ENCODE peak calls at places on chromosome 16, in nine cellular contexts. One of them, this sample, is unnamed.

GRCh38 chr16:77877712-77878111 is 89.3 kb downstream of the VAT1L start:
- DNase-seq in breast epithelium: no peak
- DNase-seq in ovary: no peak
- DNase-seq in Peyer's patch: no peak
- DNase-seq in esophagus muscularis mucosa: no peak
- DNase-seq in body of pancreas: no peak
- DNase-seq in A549: peak; percentile 14
- DNase-seq in transverse colon: no peak
- DNase-seq in IMR-90: peak; percentile 97
- DNase-seq in this sample: no peak

GRCh38 chr16:25546781-25547180 is 145.0 kb upstream of the HS3ST4 start:
- DNase-seq in IMR-90: no peak
- DNase-seq in body of pancreas: no peak
- DNase-seq in ovary: no peak
- DNase-seq in transverse colon: no peak
- DNase-seq in A549: no peak
- DNase-seq in esophagus muscularis mucosa: no peak
- DNase-seq in breast epithelium: no peak
- DNase-seq in Peyer's patch: no peak
- DNase-seq in this sample: no peak

GRCh38 chr16:73016488-73016830 is 31.5 kb downstream of the ZFHX3 start:
- DNase-seq in esophagus muscularis mucosa: no peak
- DNase-seq in IMR-90: no peak
- DNase-seq in A549: peak; percentile 22
- DNase-seq in transverse colon: no peak
- DNase-seq in ovary: no peak
- DNase-seq in Peyer's patch: no peak
- DNase-seq in body of pancreas: no peak
- DNase-seq in breast epithelium: no peak
- DNase-seq in this sample: no peak

GRCh38 chr16:89156740-89157645 is 14.6 kb upstream of the CDH15 start:
- DNase-seq in breast epithelium: no peak
- DNase-seq in body of pancreas: no peak
- DNase-seq in ovary: no peak
- DNase-seq in esophagus muscularis mucosa: no peak
- DNase-seq in Peyer's patch: no peak
- DNase-seq in A549: no peak
- DNase-seq in transverse colon: no peak
- DNase-seq in IMR-90: no peak
- DNase-seq in this sample: no peak

GRCh38 chr16:89581861-89582563 is 6.5 kb downstream of the CPNE7 start:
- DNase-seq in IMR-90: peak; percentile 79
- DNase-seq in transverse colon: peak; percentile 43
- DNase-seq in body of pancreas: no peak
- DNase-seq in Peyer's patch: no peak
- DNase-seq in ovary: no peak
- DNase-seq in esophagus muscularis mucosa: no peak
- DNase-seq in A549: peak; percentile 43
- DNase-seq in breast epithelium: peak; percentile 68
- DNase-seq in this sample: peak; percentile 26

GRCh38 chr16:89401641-89402445 is 88.5 kb downstream of the ANKRD11 start:
- DNase-seq in IMR-90: no peak
- DNase-seq in A549: no peak
- DNase-seq in breast epithelium: no peak
- DNase-seq in ovary: no peak
- DNase-seq in body of pancreas: no peak
- DNase-seq in transverse colon: no peak
- DNase-seq in Peyer's patch: no peak
- DNase-seq in esophagus muscularis mucosa: no peak
- DNase-seq in this sample: no peak

GRCh38 chr16:10080031-10080772 is 102.0 kb downstream of the GRIN2A start:
- DNase-seq in Peyer's patch: no peak
- DNase-seq in body of pancreas: peak; percentile 51
- DNase-seq in transverse colon: no peak
- DNase-seq in IMR-90: no peak
- DNase-seq in esophagus muscularis mucosa: no peak
- DNase-seq in breast epithelium: peak; percentile 50
- DNase-seq in A549: no peak
- DNase-seq in ovary: no peak
- DNase-seq in this sample: no peak

GRCh38 chr16:68972720-68973119 is 129.4 kb downstream of the TANGO6 start:
- DNase-seq in Peyer's patch: peak; percentile 53
- DNase-seq in body of pancreas: no peak
- DNase-seq in A549: peak; percentile 71
- DNase-seq in ovary: no peak
- DNase-seq in transverse colon: peak; percentile 17
- DNase-seq in esophagus muscularis mucosa: no peak
- DNase-seq in breast epithelium: no peak
- DNase-seq in IMR-90: peak; percentile 70
- DNase-seq in this sample: no peak

GRCh38 chr16:72844225-72844920 is 203.6 kb downstream of the ZFHX3 start:
- DNase-seq in A549: no peak
- DNase-seq in IMR-90: no peak
- DNase-seq in body of pancreas: no peak
- DNase-seq in transverse colon: no peak
- DNase-seq in ovary: no peak
- DNase-seq in breast epithelium: no peak
- DNase-seq in Peyer's patch: no peak
- DNase-seq in esophagus muscularis mucosa: no peak
- DNase-seq in this sample: no peak

GRCh38 chr16:50887500-50887899 is 145.6 kb downstream of the CYLD start:
- DNase-seq in A549: no peak
- DNase-seq in IMR-90: no peak
- DNase-seq in transverse colon: no peak
- DNase-seq in body of pancreas: no peak
- DNase-seq in esophagus muscularis mucosa: peak; percentile 75
- DNase-seq in breast epithelium: no peak
- DNase-seq in ovary: no peak
- DNase-seq in Peyer's patch: no peak
- DNase-seq in this sample: no peak

GRCh38 chr16:85637061-85637807 is 24.1 kb downstream of the GSE1 start:
- DNase-seq in esophagus muscularis mucosa: no peak
- DNase-seq in ovary: no peak
- DNase-seq in Peyer's patch: no peak
- DNase-seq in breast epithelium: no peak
- DNase-seq in A549: no peak
- DNase-seq in body of pancreas: no peak
- DNase-seq in IMR-90: no peak
- DNase-seq in transverse colon: no peak
- DNase-seq in this sample: no peak
- TF ChIP-seq POLR2A in esophagus muscularis mucosa: no peak
- TF ChIP-seq POLR2A in ovary: no peak
- TF ChIP-seq POLR2A in Peyer's patch: no peak
- TF ChIP-seq POLR2A in breast epithelium: no peak
- TF ChIP-seq POLR2A in A549: no peak
- TF ChIP-seq POLR2A in body of pancreas: no peak
- TF ChIP-seq POLR2A in IMR-90: no peak
- TF ChIP-seq POLR2A in transverse colon: no peak
- TF ChIP-seq POLR2A in this sample: no peak

DNA sequence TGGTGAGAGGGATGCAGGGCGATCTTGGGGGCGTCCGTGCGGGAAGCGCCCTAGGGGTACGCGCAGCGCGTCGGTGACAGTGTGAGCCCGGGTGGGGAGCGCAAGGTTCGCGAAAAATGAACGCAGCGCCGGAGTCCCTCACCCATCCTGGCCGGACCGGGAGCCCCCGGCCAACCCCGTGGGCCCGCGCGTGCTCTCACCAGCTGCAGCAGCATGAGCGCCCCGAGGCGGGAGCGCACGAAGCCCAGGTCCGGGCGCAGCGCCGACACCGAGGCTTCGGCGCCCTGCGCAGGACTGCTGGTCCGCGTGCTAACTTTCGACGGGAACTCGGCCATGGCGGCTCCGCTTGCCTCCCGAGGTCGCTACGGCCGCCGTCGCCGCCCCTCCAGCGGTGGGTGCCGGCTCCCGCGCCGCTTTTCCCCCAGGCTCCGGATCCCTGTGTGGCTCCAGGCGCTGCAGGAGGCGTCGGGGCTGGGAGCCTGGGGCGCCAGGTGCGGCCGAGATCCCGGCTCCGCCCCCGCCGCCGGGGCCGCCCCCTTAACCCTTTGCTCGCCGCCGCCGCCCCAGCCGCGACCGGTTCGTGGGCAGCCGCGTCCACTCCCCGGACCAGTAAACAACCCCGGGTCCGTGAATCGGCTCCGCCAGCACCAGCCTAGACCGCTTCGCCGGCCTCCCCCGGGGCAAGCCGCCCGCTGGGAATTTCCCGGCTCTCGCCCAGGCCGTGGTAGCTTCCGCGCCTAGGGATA is at the start of gene PLLP:
- DNase-seq in Peyer's patch: peak; percentile 85
- DNase-seq in breast epithelium: no peak
- DNase-seq in IMR-90: peak; percentile 8
- DNase-seq in A549: peak; percentile 53
- DNase-seq in ovary: peak; percentile 51
- DNase-seq in transverse colon: peak; percentile 59
- DNase-seq in body of pancreas: peak; percentile 71
- DNase-seq in esophagus muscularis mucosa: no peak
- DNase-seq in this sample: peak; percentile 52
- TF ChIP-seq POLR2A in Peyer's patch: peak; percentile 88
- TF ChIP-seq POLR2A in breast epithelium: no peak
- TF ChIP-seq POLR2A in IMR-90: no peak
- TF ChIP-seq POLR2A in A549: no peak
- TF ChIP-seq POLR2A in ovary: no peak
- TF ChIP-seq POLR2A in transverse colon: peak; percentile 44
- TF ChIP-seq POLR2A in body of pancreas: peak; percentile 56
- TF ChIP-seq POLR2A in esophagus muscularis mucosa: no peak
- TF ChIP-seq POLR2A in this sample: no peak

DNA sequence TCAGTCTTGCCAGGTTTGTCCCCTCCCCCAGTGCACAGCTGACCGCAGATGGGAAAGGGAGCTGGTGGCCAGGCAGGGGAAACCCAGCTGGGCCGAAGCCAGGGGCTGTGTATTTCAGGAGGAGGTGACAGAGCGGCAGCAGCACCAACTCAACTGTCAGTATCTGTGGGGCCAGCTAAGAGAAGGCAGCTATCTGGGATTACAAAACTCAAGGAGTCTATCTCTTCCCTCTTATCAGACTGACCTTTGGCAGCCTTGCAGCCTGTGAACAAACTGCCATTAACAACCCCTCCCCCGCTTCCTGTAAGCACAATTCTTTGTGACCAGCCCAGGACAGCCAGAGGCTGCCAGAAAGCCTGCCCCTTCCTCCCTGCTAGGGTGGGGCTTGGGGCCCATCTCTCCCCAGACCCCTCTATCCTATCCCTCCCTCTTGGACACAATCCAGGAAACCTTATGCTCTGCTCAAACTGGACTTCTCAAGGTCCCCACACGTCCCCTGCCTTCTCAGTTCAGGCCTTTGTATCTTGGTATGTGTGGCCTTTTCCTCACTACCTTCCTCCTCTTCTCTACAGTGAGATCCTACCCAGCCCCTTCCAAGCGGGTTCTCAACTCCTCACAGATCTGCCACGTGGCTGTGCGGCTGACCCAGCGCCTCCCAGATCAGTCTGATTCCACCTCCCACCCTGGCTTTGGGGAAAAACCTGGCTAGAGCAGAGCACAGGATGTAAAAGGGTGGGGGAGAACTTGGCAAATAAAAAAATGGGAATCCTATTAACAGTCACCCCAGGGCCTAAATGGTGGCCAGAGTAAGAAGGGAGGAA is 10.5 kb downstream of the ST3GAL2 start:
- DNase-seq in body of pancreas: peak; percentile 94
- DNase-seq in IMR-90: peak; percentile 97
- DNase-seq in breast epithelium: peak; percentile 71
- DNase-seq in A549: peak; percentile 96
- DNase-seq in esophagus muscularis mucosa: peak; percentile 96
- DNase-seq in ovary: peak; percentile 90
- DNase-seq in transverse colon: peak; percentile 92
- DNase-seq in Peyer's patch: peak; percentile 90
- DNase-seq in this sample: peak; percentile 98
- TF ChIP-seq POLR2A in body of pancreas: peak; percentile 41
- TF ChIP-seq POLR2A in IMR-90: peak; percentile 49
- TF ChIP-seq POLR2A in breast epithelium: no peak
- TF ChIP-seq POLR2A in A549: no peak
- TF ChIP-seq POLR2A in esophagus muscularis mucosa: no peak
- TF ChIP-seq POLR2A in ovary: no peak
- TF ChIP-seq POLR2A in transverse colon: peak; percentile 57
- TF ChIP-seq POLR2A in Peyer's patch: peak; percentile 83
- TF ChIP-seq POLR2A in this sample: no peak

GRCh38 chr16:81833751-81834150 is 54.7 kb downstream of the PLCG2 start:
- DNase-seq in body of pancreas: no peak
- DNase-seq in A549: no peak
- DNase-seq in esophagus muscularis mucosa: no peak
- DNase-seq in ovary: no peak
- DNase-seq in breast epithelium: peak; percentile 43
- DNase-seq in transverse colon: no peak
- DNase-seq in IMR-90: no peak
- DNase-seq in Peyer's patch: no peak
- DNase-seq in this sample: no peak

GRCh38 chr16:81831722-81832126 is 52.6 kb downstream of the PLCG2 start:
- DNase-seq in transverse colon: peak; percentile 79
- DNase-seq in ovary: no peak
- DNase-seq in esophagus muscularis mucosa: no peak
- DNase-seq in A549: no peak
- DNase-seq in body of pancreas: peak; percentile 16
- DNase-seq in IMR-90: no peak
- DNase-seq in breast epithelium: peak; percentile 29
- DNase-seq in Peyer's patch: no peak
- DNase-seq in this sample: peak; percentile 8

GRCh38 chr16:81834868-81835267 is 55.8 kb downstream of the PLCG2 start:
- DNase-seq in Peyer's patch: no peak
- DNase-seq in body of pancreas: no peak
- DNase-seq in esophagus muscularis mucosa: no peak
- DNase-seq in ovary: no peak
- DNase-seq in A549: no peak
- DNase-seq in IMR-90: no peak
- DNase-seq in transverse colon: no peak
- DNase-seq in breast epithelium: no peak
- DNase-seq in this sample: no peak

GRCh38 chr16:81830845-81831600 is 51.9 kb downstream of the PLCG2 start:
- DNase-seq in Peyer's patch: no peak
- DNase-seq in esophagus muscularis mucosa: no peak
- DNase-seq in body of pancreas: no peak
- DNase-seq in IMR-90: no peak
- DNase-seq in transverse colon: no peak
- DNase-seq in ovary: no peak
- DNase-seq in breast epithelium: no peak
- DNase-seq in A549: no peak
- DNase-seq in this sample: no peak

DNA sequence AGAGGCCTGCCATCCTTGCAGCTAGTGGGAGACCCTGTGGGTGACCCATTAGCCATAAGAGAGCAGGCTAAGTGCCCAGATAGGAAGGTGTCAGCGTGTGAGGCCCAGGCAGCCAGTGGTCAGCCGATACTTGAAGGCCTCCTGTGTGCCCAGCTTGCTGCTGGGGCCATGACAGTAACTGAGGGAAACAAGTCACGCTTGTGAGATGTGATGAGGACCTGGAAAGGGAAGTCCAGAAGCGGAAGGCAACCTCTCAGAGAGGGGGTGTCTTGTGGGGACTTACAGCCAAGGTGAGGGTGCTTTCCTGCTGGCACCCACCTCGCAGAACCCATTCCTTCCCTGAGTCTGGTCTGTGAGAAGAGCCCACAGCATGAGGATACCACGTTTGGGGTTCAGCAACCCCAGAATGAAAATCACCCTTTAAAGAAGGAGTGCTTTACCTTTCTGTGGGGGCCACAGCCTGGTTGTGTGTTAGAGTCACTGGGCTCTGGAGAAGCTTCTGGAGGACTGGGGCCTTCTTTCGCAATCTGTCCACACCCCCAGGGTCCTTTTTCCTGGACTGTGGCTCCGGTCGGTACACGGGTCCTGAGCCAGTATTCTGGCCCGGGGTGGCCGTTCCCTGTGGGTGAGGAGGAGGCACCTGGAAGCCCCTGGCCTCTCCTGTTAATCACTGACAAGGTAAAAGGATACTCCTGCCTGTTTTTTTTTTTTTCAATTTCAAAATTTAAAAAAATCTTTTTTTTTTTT is 53.9 kb downstream of the PLCG2 start:
- DNase-seq in A549: no peak
- DNase-seq in Peyer's patch: no peak
- DNase-seq in esophagus muscularis mucosa: no peak
- DNase-seq in ovary: no peak
- DNase-seq in transverse colon: no peak
- DNase-seq in breast epithelium: no peak
- DNase-seq in IMR-90: no peak
- DNase-seq in body of pancreas: no peak
- DNase-seq in this sample: no peak
- TF ChIP-seq POLR2A in A549: no peak
- TF ChIP-seq POLR2A in Peyer's patch: no peak
- TF ChIP-seq POLR2A in esophagus muscularis mucosa: no peak
- TF ChIP-seq POLR2A in ovary: no peak
- TF ChIP-seq POLR2A in transverse colon: no peak
- TF ChIP-seq POLR2A in breast epithelium: no peak
- TF ChIP-seq POLR2A in IMR-90: no peak
- TF ChIP-seq POLR2A in body of pancreas: no peak
- TF ChIP-seq POLR2A in this sample: no peak